ENCODE peak calls at places on chromosome 9, in four cellular contexts. N is stimulated activated CD8-positive, alpha-beta memory T cell treated with anti-CD3 and anti-CD28 coated beads, Interleukin-4, amount 100 ng/mL, for 1 hour; D is T-helper 9 cell; W is germinal center. R is an unnamed sample.

GRCh38 chr9:136846376-136847064 is 2.7 kb upstream of the PHPT1 start:
- DNase-seq in N (no peak), D (no peak), W (no peak), R (no peak)

GRCh38 chr9:77910216-77910615 is 121.4 kb downstream of the GNAQ start:
- DNase-seq in N (no peak), D (no peak), W (no peak), R (no peak)

GRCh38 chr9:137455361-137455991 is 3.7 kb downstream of the NSMF start:
- DNase-seq in N (no peak), D (no peak), W (no peak), R (no peak)

GRCh38 chr9:116592926-116593325 is 94.2 kb upstream of the TRIM32 start:
- DNase-seq in N (no peak), D (no peak), W (no peak), R (no peak)

GRCh38 chr9:7376838-7377237 is 422.7 kb downstream of the DMAC1 start:
- DNase-seq in N (no peak), D (no peak), W (no peak), R (no peak)

GRCh38 chr9:42396318-42396717 is 212.9 kb downstream of the SPATA31A6 start:
- DNase-seq in N (no peak), D (no peak), W (no peak), R (no peak)

GRCh38 chr9:17052626-17053025 is 82.2 kb upstream of the CNTLN start:
- DNase-seq in N (no peak), D (no peak), W (no peak), R (no peak)

GRCh38 chr9:87622936-87623335 is 103.0 kb upstream of the CTSL start:
- DNase-seq in N (no peak), D (no peak), W (no peak), R (no peak)

GRCh38 chr9:70485273-70485858 is 70.9 kb upstream of the KLF9 start:
- DNase-seq in N (no peak), D (no peak), W (no peak), R (no peak)

GRCh38 chr9:114317665-114318357 is 5.1 kb upstream of the ORM1 start:
- DNase-seq in N (no peak), D (no peak), W (no peak), R (no peak)

GRCh38 chr9:9275656-9276055 is 1337.1 kb downstream of the PTPRD start:
- DNase-seq in N (no peak), D (no peak), W (no peak), R (no peak)

GRCh38 chr9:109409998-109410397 is 88.1 kb downstream of the PTPN3 start:
- DNase-seq in N (no peak), D (no peak), W (peak), R (no peak)

R was measured in esophagus squamous epithelium.